ENCODE peak calls at places on chromosomes 6 and 20, in six cellular contexts. L, Q, U, J, P and C are unnamed samples.

GRCh38 chr6:137978252-137978896 is 111.3 kb downstream of the TNFAIP3 start:
- DNase-seq in L (no peak), Q (no peak), U (no peak), J (no peak), P (no peak), C (peak)

GRCh38 chr6:8000080-8001035 is 63.8 kb downstream of the BLOC1S5 start:
- DNase-seq in L (no peak), Q (no peak), U (no peak), J (no peak), P (no peak), C (no peak)

GRCh38 chr6:36249010-36249409 is 20.9 kb upstream of the PNPLA1 start:
- DNase-seq in L (no peak), Q (peak), U (no peak), J (no peak), P (no peak), C (no peak)

GRCh38 chr6:36241728-36242127 is 28.1 kb upstream of the PNPLA1 start:
- DNase-seq in L (no peak), Q (no peak), U (no peak), J (no peak), P (no peak), C (no peak)

GRCh38 chr6:2971420-2972218 is at the start of gene SERPINB6:
- DNase-seq in L (peak), Q (peak), U (peak), J (peak), P (peak), C (peak)

GRCh38 chr6:26121141-26122004 is 34.1 kb downstream of the HFE start:
- DNase-seq in L (no peak), Q (peak), U (peak), J (no peak), P (no peak), C (no peak)

GRCh38 chr6:155373276-155373675 is 59.0 kb upstream of the TFB1M start:
- DNase-seq in L (no peak), Q (no peak), U (no peak), J (no peak), P (no peak), C (no peak)

GRCh38 chr20:61436268-61436667 is 184.2 kb downstream of the CDH4 start:
- DNase-seq in L (no peak), Q (no peak), U (no peak), J (no peak), P (no peak), C (no peak)

GRCh38 chr6:131924881-131925474 is 26.2 kb downstream of the CCN2 start:
- DNase-seq in L (no peak), Q (peak), U (peak), J (no peak), P (no peak), C (no peak)

GRCh38 chr6:41284726-41285125 is 1.8 kb downstream of the TREM1 start:
- DNase-seq in L (peak), Q (no peak), U (no peak), J (no peak), P (no peak), C (no peak)

GRCh38 chr6:129211626-129212025 is 328.7 kb downstream of the LAMA2 start:
- DNase-seq in L (no peak), Q (no peak), U (no peak), J (no peak), P (no peak), C (no peak)

GRCh38 chr6:124040655-124041054 is 237.0 kb downstream of the NKAIN2 start:
- DNase-seq in L (no peak), Q (no peak), U (no peak), J (no peak), P (no peak), C (no peak)

GRCh38 chr6:44301782-44302564 is 11.2 kb downstream of the AARS2 start:
- DNase-seq in L (no peak), Q (no peak), U (no peak), J (no peak), P (no peak), C (peak)

GRCh38 chr6:131643262-131643631 is 6.1 kb downstream of the ENPP3 start:
- DNase-seq in L (no peak), Q (no peak), U (no peak), J (peak), P (no peak), C (peak)

GRCh38 chr20:44918342-44918741 is 8.5 kb downstream of the PABPC1L start:
- DNase-seq in L (no peak), Q (no peak), U (no peak), J (no peak), P (no peak), C (no peak)

GRCh38 chr6:63543982-63544381 is 28.3 kb upstream of the LOC128125822 start:
- DNase-seq in L (no peak), Q (no peak), U (no peak), J (no peak), P (no peak), C (no peak)

GRCh38 chr6:27286141-27286540 is 25.9 kb downstream of the POM121L2 start:
- DNase-seq in L (no peak), Q (peak), U (no peak), J (no peak), P (no peak), C (no peak)

GRCh38 chr6:74964871-74965441 is 240.9 kb downstream of the COL12A1 start:
- DNase-seq in L (no peak), Q (no peak), U (no peak), J (no peak), P (no peak), C (no peak)

GRCh38 chr6:90144396-90144795 is 152.2 kb downstream of the BACH2 start:
- DNase-seq in L (no peak), Q (no peak), U (no peak), J (no peak), P (no peak), C (no peak)

GRCh38 chr6:35278708-35279107 is 18.9 kb upstream of the DEF6 start:
- DNase-seq in L (no peak), Q (no peak), U (no peak), J (no peak), P (no peak), C (no peak)

GRCh38 chr6:37123957-37124729 is 45.8 kb upstream of the PIM1 start:
- DNase-seq in L (no peak), Q (no peak), U (no peak), J (no peak), P (no peak), C (no peak)

GRCh38 chr6:160378218-160378617 is 30.0 kb downstream of the SLC22A3 start:
- DNase-seq in L (no peak), Q (no peak), U (no peak), J (no peak), P (no peak), C (no peak)

GRCh38 chr6:87658516-87658915 is 43.5 kb downstream of the AKIRIN2 start:
- DNase-seq in L (no peak), Q (no peak), U (no peak), J (no peak), P (no peak), C (no peak)

GRCh38 chr6:43054206-43054943 is 724 bp upstream of the CUL7 start:
- DNase-seq in L (no peak), Q (no peak), U (no peak), J (no peak), P (peak), C (no peak)

GRCh38 chr20:11114382-11114781 is 440.6 kb upstream of the JAG1 start:
- DNase-seq in L (no peak), Q (no peak), U (no peak), J (no peak), P (no peak), C (no peak)

GRCh38 chr6:134589512-134589911 is 271.6 kb upstream of the SGK1 start:
- DNase-seq in L (no peak), Q (no peak), U (peak), J (no peak), P (no peak), C (no peak)

GRCh38 chr6:37856285-37856684 is 36.8 kb downstream of the ZFAND3 start:
- DNase-seq in L (no peak), Q (no peak), U (no peak), J (no peak), P (no peak), C (no peak)

GRCh38 chr20:44407402-44408184 is 52.1 kb downstream of the HNF4A start:
- DNase-seq in L (peak), Q (no peak), U (peak), J (peak), P (no peak), C (peak)

GRCh38 chr6:13952101-13952500 is 27.3 kb downstream of the RNF182 start:
- DNase-seq in L (no peak), Q (no peak), U (no peak), J (no peak), P (no peak), C (no peak)

GRCh38 chr20:3199206-3199605 is 5.3 kb downstream of the DDRGK1 start:
- DNase-seq in L (no peak), Q (no peak), U (no peak), J (no peak), P (no peak), C (no peak)

DNA sequence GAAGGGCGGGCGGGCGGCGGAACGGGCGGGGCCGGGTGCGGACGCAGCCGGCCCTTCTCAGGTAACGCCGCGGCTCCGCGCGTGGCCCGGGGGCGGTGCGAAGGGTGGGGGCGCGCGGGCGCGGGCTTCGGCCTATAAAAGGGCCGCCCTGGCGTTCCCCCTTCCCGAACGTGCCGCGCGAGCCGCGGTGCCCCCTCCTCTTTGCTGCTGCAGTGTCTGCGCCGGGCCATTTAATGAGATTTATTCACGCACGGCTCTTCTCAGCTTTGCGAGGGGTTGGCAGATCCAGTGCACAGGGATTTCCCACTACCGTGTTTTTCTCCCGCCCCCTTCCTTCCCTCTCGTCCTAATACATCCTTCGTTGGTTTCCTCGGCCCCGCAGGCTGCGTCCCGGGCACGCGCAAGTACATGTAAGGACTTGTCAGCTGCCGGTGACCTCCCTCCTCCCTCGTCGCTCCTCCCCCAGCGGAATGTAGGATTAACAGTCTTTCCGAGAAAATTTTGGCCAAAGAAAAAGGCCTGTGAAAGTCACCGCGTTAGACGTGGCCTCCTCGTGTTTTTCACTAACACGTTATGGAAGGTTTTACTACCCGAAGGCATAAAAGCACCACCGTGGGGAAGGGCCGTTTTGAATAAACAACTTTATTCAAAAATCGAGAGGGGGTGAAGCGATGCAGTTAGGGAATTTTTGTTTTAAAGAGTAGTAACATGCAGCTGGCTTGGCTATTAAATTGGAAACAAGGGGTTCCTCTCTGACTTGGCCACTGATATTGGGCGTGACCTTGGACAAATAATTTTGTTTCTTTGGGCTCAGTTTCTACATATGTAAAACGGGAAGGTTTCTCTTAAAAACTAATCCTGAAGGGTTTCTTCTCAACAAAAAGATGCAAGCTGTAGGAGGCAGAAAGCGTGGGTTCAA is 977 bp upstream of the REV3L start:
- DNase-seq in L (peak), Q (peak), U (peak), J (peak), P (peak), C (peak)
- TF ChIP-seq POLR2A in L (peak), Q (peak), U (peak), J (peak), P (peak), C (peak)

GRCh38 chr6:46175446-46175845 is 4.7 kb upstream of the ENPP5 start:
- DNase-seq in L (no peak), Q (no peak), U (no peak), J (no peak), P (no peak), C (no peak)

GRCh38 chr6:46175976-46176375 is 5.2 kb upstream of the ENPP5 start:
- DNase-seq in L (no peak), Q (no peak), U (no peak), J (no peak), P (no peak), C (no peak)

GRCh38 chr6:46172176-46172575 is 1.4 kb upstream of the ENPP5 start:
- DNase-seq in L (no peak), Q (no peak), U (no peak), J (no peak), P (no peak), C (no peak)

GRCh38 chr6:46174904-46175303 is 4.1 kb upstream of the ENPP5 start:
- DNase-seq in L (no peak), Q (no peak), U (no peak), J (no peak), P (no peak), C (no peak)

GRCh38 chr6:46170357-46171289 is at the start of gene ENPP5:
- DNase-seq in L (peak), Q (no peak), U (no peak), J (peak), P (peak), C (peak)
- TF ChIP-seq POLR2A in L (peak), Q (no peak), U (no peak), J (no peak), P (no peak), C (no peak)

DNA sequence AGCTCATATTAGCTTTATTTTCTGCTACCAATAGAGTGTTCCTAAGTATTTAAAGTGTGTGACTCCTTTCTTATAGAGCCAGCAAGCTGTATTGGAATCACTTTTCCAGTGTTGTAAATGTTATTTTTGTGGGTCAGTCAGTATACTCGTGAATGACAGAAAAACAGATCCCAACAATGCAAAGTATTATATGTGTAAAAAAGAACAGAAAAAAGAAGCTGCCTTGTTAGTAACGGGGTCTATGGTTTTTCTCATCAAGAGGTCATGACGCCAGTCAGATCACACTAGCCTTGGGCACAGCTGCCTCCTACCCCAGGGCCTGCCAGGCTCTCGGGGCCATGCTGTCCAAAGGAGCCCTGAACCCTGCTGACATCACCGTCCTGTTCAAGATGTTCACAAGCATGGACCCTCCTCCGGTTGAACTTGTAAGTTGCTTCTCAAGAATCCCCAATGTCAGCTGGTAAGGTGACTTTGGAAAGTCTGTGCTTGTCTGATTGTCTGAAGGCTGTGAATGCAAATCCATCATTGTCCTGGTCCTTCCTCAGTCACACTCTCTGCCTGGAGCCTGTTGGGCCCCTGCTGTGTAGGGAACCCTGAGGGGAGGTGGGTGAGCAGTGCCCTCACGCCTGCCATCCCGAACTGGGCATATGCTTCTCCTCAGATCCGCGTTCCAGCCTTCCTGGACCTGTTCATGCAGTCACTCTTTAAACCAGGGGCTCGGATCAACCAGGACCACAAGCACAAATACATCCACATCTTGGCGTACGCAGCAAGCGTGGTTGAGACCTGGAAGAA is 9.8 kb downstream of the NELFCD start:
- DNase-seq in L (peak), Q (no peak), U (no peak), J (no peak), P (no peak), C (no peak)
- TF ChIP-seq POLR2A in L (no peak), Q (no peak), U (no peak), J (no peak), P (no peak), C (no peak)

GRCh38 chr6:89073840-89074239 is 6.7 kb upstream of the PNRC1 start:
- DNase-seq in L (no peak), Q (no peak), U (no peak), J (no peak), P (no peak), C (no peak)

GRCh38 chr6:89068695-89069094 is 11.9 kb upstream of the PNRC1 start:
- DNase-seq in L (no peak), Q (no peak), U (no peak), J (no peak), P (no peak), C (no peak)

GRCh38 chr6:89069536-89070163 is 10.9 kb upstream of the PNRC1 start:
- DNase-seq in L (no peak), Q (no peak), U (no peak), J (no peak), P (no peak), C (peak)

GRCh38 chr6:89071036-89071435 is 9.5 kb upstream of the PNRC1 start:
- DNase-seq in L (no peak), Q (peak), U (no peak), J (no peak), P (no peak), C (no peak)

DNA sequence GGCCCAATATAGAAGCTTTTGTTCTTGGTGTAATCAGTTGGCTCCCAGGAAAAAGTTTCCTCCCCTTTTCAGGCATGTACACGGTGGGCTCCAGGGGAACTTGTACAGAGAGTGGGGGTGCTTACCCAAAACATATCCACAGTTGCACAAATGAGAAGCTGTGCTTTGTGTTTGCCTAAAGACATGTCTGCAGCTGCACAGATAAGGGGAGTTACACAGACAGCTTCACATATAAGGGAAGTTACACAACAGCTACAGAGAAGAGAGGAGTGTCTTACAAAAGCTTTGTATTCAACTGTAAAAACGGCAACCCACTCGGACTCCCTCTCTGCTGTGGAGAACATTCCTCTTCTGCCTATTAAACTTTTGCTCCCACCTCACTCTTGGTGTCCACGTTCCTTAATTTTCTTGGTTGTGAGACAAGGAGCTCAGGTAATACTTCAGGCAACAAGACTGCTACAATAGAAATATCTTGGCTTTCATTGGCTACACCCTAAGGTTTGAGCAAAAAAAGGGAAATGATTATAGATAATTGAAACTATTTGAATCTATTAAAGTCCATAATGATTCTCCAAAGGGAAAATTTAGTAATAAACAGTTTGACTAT is 7.4 kb upstream of the PNRC1 start:
- DNase-seq in L (no peak), Q (peak), U (no peak), J (no peak), P (no peak), C (no peak)
- TF ChIP-seq POLR2A in L (no peak), Q (no peak), U (no peak), J (no peak), P (no peak), C (no peak)

DNA sequence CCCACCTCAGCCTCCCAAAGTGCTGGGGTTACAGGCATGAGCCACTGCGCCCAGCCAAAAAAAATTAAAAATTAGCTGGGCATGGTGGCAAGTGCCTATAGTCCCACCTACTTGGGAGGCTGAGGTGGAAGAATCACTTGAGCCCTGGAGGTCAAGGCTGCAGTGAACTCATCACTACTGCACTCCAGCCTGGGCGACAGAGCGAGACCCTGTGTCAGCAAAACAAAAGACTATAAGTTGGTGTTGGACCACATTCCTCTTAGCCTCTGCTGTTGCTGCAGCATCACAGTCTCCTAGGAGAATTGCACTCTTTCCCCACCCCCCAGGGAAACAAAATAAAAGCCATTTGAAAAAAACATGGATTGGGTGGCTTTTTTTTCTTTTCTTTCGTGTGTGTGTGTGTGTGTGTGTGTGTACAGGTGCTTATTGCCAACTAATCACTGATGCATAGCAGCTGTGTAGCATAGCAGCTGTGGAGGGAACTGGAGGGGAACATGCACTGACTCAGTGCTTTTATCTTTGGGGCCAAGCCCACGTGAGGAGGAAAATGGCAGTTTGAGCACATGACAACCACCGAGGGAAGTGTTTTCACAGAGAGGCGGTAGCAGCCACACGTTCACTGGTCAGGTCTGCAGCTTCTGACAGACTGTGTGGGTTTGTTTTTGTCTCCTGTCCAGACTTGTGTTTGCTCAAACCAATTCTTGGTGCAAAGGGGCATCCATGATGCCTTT is 27.5 kb downstream of the ALDH5A1 start:
- DNase-seq in L (no peak), Q (no peak), U (no peak), J (no peak), P (peak), C (no peak)
- TF ChIP-seq POLR2A in L (no peak), Q (no peak), U (no peak), J (no peak), P (no peak), C (no peak)

GRCh38 chr6:113858067-113858604 is 991 bp downstream of the MARCKS start:
- DNase-seq in L (peak), Q (no peak), U (peak), J (peak), P (peak), C (peak)

GRCh38 chr6:113856011-113856551 is 1.1 kb upstream of the MARCKS start:
- DNase-seq in L (no peak), Q (no peak), U (peak), J (peak), P (peak), C (no peak)

GRCh38 chr6:113857565-113858066 is 471 bp downstream of the MARCKS start:
- DNase-seq in L (peak), Q (no peak), U (peak), J (peak), P (peak), C (peak)

GRCh38 chr6:113855500-113856010 is 1.6 kb upstream of the MARCKS start:
- DNase-seq in L (no peak), Q (no peak), U (peak), J (no peak), P (no peak), C (no peak)

GRCh38 chr6:113856571-113857564 is at the start of gene MARCKS:
- DNase-seq in L (peak), Q (peak), U (peak), J (peak), P (peak), C (peak)
- TF ChIP-seq POLR2A in L (peak), Q (peak), U (no peak), J (peak), P (peak), C (no peak)